ENCODE peak calls at places on chromosomes 2 and 18, in eight cellular contexts. S is OCI-LY7; N is kidney tubule cell; E is NCI-H748 treated with DMSO at 0.1 percent for 48 hours; D is NCI-H1417; H is non-pigmented ciliary epithelial cell; B is activated CD8-positive, alpha-beta memory T cell treated with anti-CD3 and anti-CD28 coated beads, Interleukin-2, amount 50 U/mL, for 4 hours; Q is mucosa of gallbladder. R is an unnamed sample.

GRCh38 chr18:55354795-55355194 is 233.2 kb downstream of the TCF4 start:
- DNase-seq in S (no peak), N (no peak), E (no peak), D (no peak), H (peak), B (no peak), Q (no peak), R (no peak)

GRCh38 chr2:69902213-69902922 is 8.6 kb downstream of the SNRNP27 start:
- DNase-seq in S (peak), N (no peak), E (no peak), D (no peak), H (no peak), B (no peak), Q (no peak), R (no peak)

GRCh38 chr2:23456881-23457760 is 72.1 kb downstream of the KLHL29 start:
- DNase-seq in S (no peak), N (peak), E (no peak), D (no peak), H (no peak), B (no peak), Q (no peak), R (no peak)

GRCh38 chr2:219475697-219476604 is 22.7 kb upstream of the GMPPA start:
- DNase-seq in S (peak), N (peak), E (peak), D (peak), H (no peak), B (peak), Q (peak), R (peak)

GRCh38 chr2:224421065-224421464 is 19.2 kb upstream of the FAM124B start:
- DNase-seq in S (no peak), N (no peak), E (no peak), D (no peak), H (no peak), B (no peak), Q (no peak), R (no peak)

GRCh38 chr2:238239552-238239871 is 326 bp downstream of the HES6 start:
- DNase-seq in S (no peak), N (no peak), E (no peak), D (no peak), H (no peak), B (peak), Q (no peak), R (no peak)

GRCh38 chr2:16425462-16426336 is 239.9 kb downstream of the CYRIA start:
- DNase-seq in S (no peak), N (peak), E (no peak), D (no peak), H (no peak), B (no peak), Q (peak), R (peak)

GRCh38 chr18:50441518-50441917 is 66.7 kb downstream of the SKA1 start:
- DNase-seq in S (no peak), N (no peak), E (peak), D (peak), H (no peak), B (no peak), Q (no peak), R (no peak)

GRCh38 chr18:77547757-77548156 is 298.1 kb downstream of the GALR1 start:
- DNase-seq in S (no peak), N (no peak), E (no peak), D (no peak), H (no peak), B (no peak), Q (no peak), R (no peak)

GRCh38 chr2:186274936-186275575 is 211.0 kb upstream of the ZC3H15 start:
- DNase-seq in S (no peak), N (peak), E (no peak), D (no peak), H (peak), B (no peak), Q (no peak), R (no peak)

GRCh38 chr2:204021290-204022081 is 84.9 kb downstream of the ICOS start:
- DNase-seq in S (no peak), N (no peak), E (no peak), D (no peak), H (no peak), B (no peak), Q (no peak), R (no peak)

GRCh38 chr2:216701544-216701943 is 6.2 kb upstream of the IGFBP5 start:
- DNase-seq in S (no peak), N (no peak), E (no peak), D (no peak), H (no peak), B (no peak), Q (no peak), R (no peak)

GRCh38 chr2:3223080-3223923 is 154.3 kb downstream of the EIPR1 start:
- DNase-seq in S (no peak), N (peak), E (no peak), D (no peak), H (peak), B (peak), Q (no peak), R (no peak)

GRCh38 chr2:55966431-55967118 is 43.0 kb upstream of the EFEMP1 start:
- DNase-seq in S (no peak), N (peak), E (no peak), D (peak), H (no peak), B (no peak), Q (no peak), R (no peak)

GRCh38 chr2:12733846-12734245 is 17.1 kb downstream of the TRIB2 start:
- DNase-seq in S (no peak), N (no peak), E (no peak), D (no peak), H (no peak), B (no peak), Q (no peak), R (no peak)

GRCh38 chr2:145066151-145066661 is 546.3 kb upstream of the ZEB2 start:
- DNase-seq in S (no peak), N (no peak), E (no peak), D (no peak), H (no peak), B (no peak), Q (no peak), R (no peak)

GRCh38 chr2:104109356-104109755 is 744.6 kb upstream of the POU3F3 start:
- DNase-seq in S (peak), N (no peak), E (no peak), D (no peak), H (no peak), B (no peak), Q (no peak), R (no peak)

GRCh38 chr2:56656826-56657225 is 473.0 kb downstream of the CCDC85A start:
- DNase-seq in S (no peak), N (no peak), E (no peak), D (no peak), H (no peak), B (no peak), Q (no peak), R (no peak)

GRCh38 chr2:200878289-200878688 is 10.6 kb downstream of the PPIL3 start:
- DNase-seq in S (no peak), N (no peak), E (no peak), D (no peak), H (no peak), B (no peak), Q (no peak), R (no peak)

GRCh38 chr18:39453882-39454281 is 1888.3 kb upstream of the CELF4 start:
- DNase-seq in S (no peak), N (peak), E (no peak), D (no peak), H (peak), B (no peak), Q (peak), R (no peak)

GRCh38 chr2:205680903-205681302 is 1.4 kb upstream of the NRP2 start:
- DNase-seq in S (no peak), N (no peak), E (no peak), D (no peak), H (no peak), B (no peak), Q (no peak), R (no peak)

GRCh38 chr2:230921806-230922595 is 3.0 kb downstream of the GPR55 start:
- DNase-seq in S (no peak), N (no peak), E (no peak), D (no peak), H (no peak), B (peak), Q (no peak), R (no peak)

GRCh38 chr18:6219116-6219717 is 195.5 kb downstream of the L3MBTL4 start:
- DNase-seq in S (peak), N (peak), E (peak), D (peak), H (peak), B (no peak), Q (no peak), R (peak)

GRCh38 chr2:114022360-114023085 is 132.6 kb downstream of the ACTR3 start:
- DNase-seq in S (no peak), N (peak), E (no peak), D (no peak), H (peak), B (no peak), Q (peak), R (peak)

GRCh38 chr2:28282248-28282647 is 110.4 kb upstream of the FOSL2 start:
- DNase-seq in S (no peak), N (no peak), E (no peak), D (no peak), H (no peak), B (no peak), Q (no peak), R (no peak)

GRCh38 chr18:68763082-68763481 is 34.8 kb upstream of the CCDC102B start:
- DNase-seq in S (no peak), N (peak), E (no peak), D (no peak), H (peak), B (no peak), Q (no peak), R (no peak)